ENCODE peak calls at places on chromosomes 2 and 18, in seven cellular contexts. X is amniotic epithelial cell, M is astrocyte of the spinal cord, W is posterior vena cava, C is astrocyte of the cerebellum, L is lower lobe of right lung, P is GM20000. E is an unnamed sample.

GRCh38 chr18:77043541-77044280 is 88.9 kb downstream of the MBP start:
- DNase-seq in X (peak), M (peak), W (peak), C (no peak), L (no peak), P (no peak), E (no peak)

GRCh38 chr2:25491966-25492532 is 150.3 kb upstream of the DNMT3A start:
- DNase-seq in X (peak), M (peak), W (no peak), C (peak), L (no peak), P (no peak), E (no peak)

GRCh38 chr2:7057865-7058400 is 140.7 kb downstream of the RNF144A start:
- DNase-seq in X (no peak), M (no peak), W (no peak), C (no peak), L (no peak), P (no peak), E (no peak)

GRCh38 chr2:233519787-233520611 is 46.6 kb downstream of the USP40 start:
- DNase-seq in X (peak), M (no peak), W (no peak), C (no peak), L (no peak), P (peak), E (no peak)

GRCh38 chr2:179165356-179166000 is 99.2 kb downstream of the SESTD1 start:
- DNase-seq in X (peak), M (peak), W (no peak), C (peak), L (no peak), P (no peak), E (no peak)

GRCh38 chr2:10504370-10504993 is 56.4 kb upstream of the ODC1 start:
- DNase-seq in X (no peak), M (no peak), W (peak), C (no peak), L (no peak), P (no peak), E (no peak)

GRCh38 chr2:133422946-133423345 is 145.3 kb downstream of the NCKAP5 start:
- DNase-seq in X (peak), M (peak), W (no peak), C (peak), L (no peak), P (no peak), E (no peak)

GRCh38 chr2:203813684-203814083 is 53.9 kb upstream of the CTLA4 start:
- DNase-seq in X (no peak), M (no peak), W (no peak), C (no peak), L (no peak), P (no peak), E (no peak)

GRCh38 chr2:2010266-2010665 is 266.0 kb upstream of the PXDN start:
- DNase-seq in X (no peak), M (no peak), W (no peak), C (no peak), L (no peak), P (no peak), E (no peak)

GRCh38 chr18:78768655-78769501 is 210.7 kb upstream of the SALL3 start:
- DNase-seq in X (no peak), M (no peak), W (peak), C (no peak), L (no peak), P (no peak), E (peak)

GRCh38 chr2:179393481-179393880 is 128.8 kb upstream of the SESTD1 start:
- DNase-seq in X (peak), M (peak), W (no peak), C (peak), L (no peak), P (no peak), E (no peak)

GRCh38 chr2:40363631-40364030 is 88.3 kb downstream of the SLC8A1 start:
- DNase-seq in X (no peak), M (peak), W (no peak), C (peak), L (no peak), P (no peak), E (peak)

GRCh38 chr2:37156071-37156856 is 516 bp downstream of the EIF2AK2 start:
- DNase-seq in X (peak), M (peak), W (peak), C (peak), L (peak), P (no peak), E (peak)

GRCh38 chr2:240527153-240527750 is 30.5 kb downstream of the ANKMY1 start:
- DNase-seq in X (no peak), M (no peak), W (no peak), C (no peak), L (no peak), P (no peak), E (no peak)

GRCh38 chr2:224429441-224429810 is 27.5 kb upstream of the FAM124B start:
- DNase-seq in X (no peak), M (no peak), W (no peak), C (no peak), L (no peak), P (no peak), E (no peak)

GRCh38 chr2:9213477-9214051 is 7.0 kb downstream of the ASAP2 start:
- DNase-seq in X (no peak), M (no peak), W (peak), C (no peak), L (no peak), P (no peak), E (no peak)

GRCh38 chr18:22214731-22215528 is 45.5 kb downstream of the GATA6 start:
- DNase-seq in X (peak), M (peak), W (no peak), C (no peak), L (no peak), P (no peak), E (no peak)

GRCh38 chr2:179559108-179559806 is 294.6 kb upstream of the SESTD1 start:
- DNase-seq in X (no peak), M (no peak), W (no peak), C (no peak), L (no peak), P (no peak), E (no peak)

GRCh38 chr18:67518566-67518965 is 2.0 kb upstream of the DSEL start:
- DNase-seq in X (no peak), M (no peak), W (no peak), C (no peak), L (no peak), P (no peak), E (no peak)

GRCh38 chr2:219272351-219272750 is 6.8 kb upstream of the DNAJB2 start:
- DNase-seq in X (peak), M (no peak), W (no peak), C (no peak), L (no peak), P (no peak), E (no peak)

GRCh38 chr2:106602042-106602441 is 114.9 kb downstream of the CD8B2 start:
- DNase-seq in X (no peak), M (no peak), W (no peak), C (no peak), L (no peak), P (no peak), E (no peak)

GRCh38 chr2:152497481-152498052 is 162.6 kb downstream of the FMNL2 start:
- DNase-seq in X (peak), M (peak), W (no peak), C (peak), L (no peak), P (peak), E (no peak)

GRCh38 chr2:195682077-195682476 is 25.1 kb downstream of the SLC39A10 start:
- DNase-seq in X (no peak), M (no peak), W (no peak), C (no peak), L (no peak), P (no peak), E (no peak)

GRCh38 chr18:77133920-77134496 is 1.4 kb upstream of the MBP start:
- DNase-seq in X (no peak), M (no peak), W (no peak), C (no peak), L (peak), P (no peak), E (peak)

GRCh38 chr18:74731097-74731496 is 133.4 kb downstream of the ZNF407 start:
- DNase-seq in X (peak), M (peak), W (no peak), C (peak), L (no peak), P (no peak), E (no peak)

GRCh38 chr2:180110469-180110868 is 103.4 kb upstream of the CWC22 start:
- DNase-seq in X (no peak), M (no peak), W (no peak), C (no peak), L (no peak), P (no peak), E (no peak)

GRCh38 chr2:212712991-212713390 is 174.4 kb upstream of the ERBB4 start:
- DNase-seq in X (peak), M (no peak), W (no peak), C (no peak), L (no peak), P (no peak), E (no peak)

GRCh38 chr2:144014108-144014507 is 505.8 kb downstream of the ZEB2 start:
- DNase-seq in X (peak), M (peak), W (no peak), C (no peak), L (no peak), P (no peak), E (no peak)

GRCh38 chr2:174748948-174749347 is 15.3 kb downstream of the CHRNA1 start:
- DNase-seq in X (peak), M (peak), W (no peak), C (peak), L (no peak), P (peak), E (peak)

GRCh38 chr2:212124597-212124996 is 414.0 kb downstream of the ERBB4 start:
- DNase-seq in X (peak), M (no peak), W (no peak), C (no peak), L (no peak), P (no peak), E (no peak)

GRCh38 chr18:63101811-63102210 is 217.8 kb downstream of the BCL2 start:
- DNase-seq in X (no peak), M (no peak), W (no peak), C (no peak), L (no peak), P (no peak), E (no peak)

GRCh38 chr18:8478166-8478967 is 130.9 kb upstream of the RAB12 start:
- DNase-seq in X (peak), M (peak), W (peak), C (no peak), L (peak), P (peak), E (peak)

GRCh38 chr2:40251146-40251545 is 200.7 kb downstream of the SLC8A1 start:
- DNase-seq in X (no peak), M (peak), W (no peak), C (no peak), L (no peak), P (no peak), E (peak)